ENCODE peak calls at places on chromosomes 7 and 10, in six cellular contexts. E, I, V, C, F and X are unnamed samples.

GRCh38 chr10:80662429-80663211 is 124.9 kb downstream of the SH2D4B start:
- DNase-seq in I (peak), C (peak), V (peak), E (peak), F (peak), X (peak)

GRCh38 chr7:117808910-117809705 is 64.1 kb downstream of the CTTNBP2 start:
- DNase-seq in F (no peak), V (no peak), I (no peak), E (no peak), C (no peak), X (no peak)

GRCh38 chr7:88111136-88111748 is 108.6 kb downstream of the SRI start:
- DNase-seq in C (peak), I (no peak), V (peak), E (peak), F (no peak), X (no peak)

GRCh38 chr7:68787586-68787985 is 810.7 kb upstream of the AUTS2 start:
- DNase-seq in E (no peak), C (no peak), F (no peak), I (no peak), V (no peak), X (no peak)

GRCh38 chr10:28954211-28954610 is 276.9 kb downstream of the BAMBI start:
- DNase-seq in V (no peak), C (no peak), I (no peak), F (no peak), E (no peak), X (no peak)

GRCh38 chr10:3867454-3868273 is 82.7 kb upstream of the KLF6 start:
- DNase-seq in C (no peak), V (no peak), F (no peak), E (no peak), I (no peak), X (no peak)

GRCh38 chr7:8362723-8363369 is 70.6 kb upstream of the NXPH1 start:
- DNase-seq in C (no peak), E (no peak), I (no peak), V (no peak), F (no peak), X (no peak)

GRCh38 chr10:70585555-70586243 is 16.8 kb downstream of the PRF1 start:
- DNase-seq in E (no peak), I (no peak), C (no peak), V (no peak), F (no peak), X (no peak)

GRCh38 chr10:105063796-105064195 is 422.7 kb downstream of the SORCS3 start:
- DNase-seq in C (peak), I (no peak), F (peak), E (peak), V (peak), X (no peak)

GRCh38 chr10:35306852-35307251 is 29.5 kb upstream of the CCNY start:
- DNase-seq in F (no peak), C (peak), E (no peak), V (peak), I (no peak), X (no peak)

GRCh38 chr10:44520651-44521050 is 135.8 kb upstream of the CXCL12 start:
- DNase-seq in I (no peak), E (no peak), V (no peak), F (no peak), C (no peak), X (no peak)

GRCh38 chr7:17472939-17473338 is 174.5 kb downstream of the AHR start:
- DNase-seq in E (no peak), C (no peak), F (no peak), V (no peak), I (no peak), X (no peak)

GRCh38 chr7:77561354-77561753 is 24.3 kb downstream of the PTPN12 start:
- DNase-seq in C (no peak), V (no peak), I (peak), E (no peak), F (no peak), X (no peak)

GRCh38 chr10:18113881-18114280 is 26.3 kb upstream of the CACNB2 start:
- DNase-seq in E (no peak), C (no peak), V (no peak), I (no peak), F (no peak), X (no peak)

GRCh38 chr7:106515321-106515720 is 145.6 kb downstream of the CCDC71L start:
- DNase-seq in C (no peak), I (no peak), E (no peak), V (no peak), F (no peak), X (no peak)

DNA sequence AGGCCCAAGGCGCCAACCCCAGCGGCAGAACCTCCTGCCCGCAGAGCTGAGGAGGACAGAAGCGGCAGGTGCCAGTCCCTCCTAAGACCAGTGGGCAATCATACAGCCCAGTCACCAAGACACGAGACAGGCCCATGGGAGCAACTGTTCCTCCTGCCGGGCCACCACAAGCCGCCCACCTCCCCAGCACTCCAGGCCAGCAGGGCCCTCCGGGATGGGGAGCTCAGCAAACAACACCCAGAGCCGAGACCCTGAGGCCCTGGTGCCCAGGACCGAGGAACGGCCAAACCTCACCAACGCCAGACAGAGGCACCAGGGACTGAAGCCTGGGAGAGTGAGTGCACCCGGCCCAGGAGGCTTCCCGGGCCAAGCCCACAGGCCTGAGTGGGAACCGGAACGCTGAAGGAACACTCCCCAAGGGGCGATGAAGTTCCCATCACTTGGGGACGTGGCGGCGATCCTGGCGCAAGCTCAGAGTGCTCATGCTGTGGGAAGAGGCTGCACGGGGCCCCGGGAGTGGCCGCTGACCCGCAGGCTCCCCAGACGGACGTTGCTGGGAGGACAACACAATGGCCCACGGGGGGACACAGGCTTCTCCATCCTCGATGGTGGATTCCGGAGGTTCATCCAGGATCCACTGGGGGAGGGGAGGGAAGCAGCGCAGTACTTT is 35.1 kb downstream of the GPER1 start:
- DNase-seq in I (no peak), E (no peak), F (no peak), C (no peak), V (no peak), X (no peak)
- TF ChIP-seq GABPA in I (no peak), E (no peak), F (no peak), C (no peak), V (no peak), X (no peak)

GRCh38 chr7:152913492-152913891 is 153.9 kb downstream of the ACTR3B start:
- DNase-seq in F (no peak), C (no peak), I (no peak), V (peak), E (no peak), X (no peak)

GRCh38 chr7:152910545-152911013 is 151.0 kb downstream of the ACTR3B start:
- DNase-seq in F (no peak), I (no peak), V (peak), E (no peak), C (no peak), X (no peak)

GRCh38 chr7:152911904-152912303 is 152.4 kb downstream of the ACTR3B start:
- DNase-seq in F (no peak), C (no peak), V (no peak), E (no peak), I (no peak), X (no peak)

GRCh38 chr7:152914014-152914844 is 154.7 kb downstream of the ACTR3B start:
- DNase-seq in E (no peak), I (no peak), C (no peak), F (no peak), V (no peak), X (no peak)

GRCh38 chr7:152912511-152912910 is 153.0 kb downstream of the ACTR3B start:
- DNase-seq in E (no peak), C (no peak), F (no peak), V (no peak), I (no peak), X (no peak)
- TF ChIP-seq POLR2AphosphoS5 in E (no peak), C (no peak), F (no peak), V (no peak), I (no peak), X (no peak)

DNA sequence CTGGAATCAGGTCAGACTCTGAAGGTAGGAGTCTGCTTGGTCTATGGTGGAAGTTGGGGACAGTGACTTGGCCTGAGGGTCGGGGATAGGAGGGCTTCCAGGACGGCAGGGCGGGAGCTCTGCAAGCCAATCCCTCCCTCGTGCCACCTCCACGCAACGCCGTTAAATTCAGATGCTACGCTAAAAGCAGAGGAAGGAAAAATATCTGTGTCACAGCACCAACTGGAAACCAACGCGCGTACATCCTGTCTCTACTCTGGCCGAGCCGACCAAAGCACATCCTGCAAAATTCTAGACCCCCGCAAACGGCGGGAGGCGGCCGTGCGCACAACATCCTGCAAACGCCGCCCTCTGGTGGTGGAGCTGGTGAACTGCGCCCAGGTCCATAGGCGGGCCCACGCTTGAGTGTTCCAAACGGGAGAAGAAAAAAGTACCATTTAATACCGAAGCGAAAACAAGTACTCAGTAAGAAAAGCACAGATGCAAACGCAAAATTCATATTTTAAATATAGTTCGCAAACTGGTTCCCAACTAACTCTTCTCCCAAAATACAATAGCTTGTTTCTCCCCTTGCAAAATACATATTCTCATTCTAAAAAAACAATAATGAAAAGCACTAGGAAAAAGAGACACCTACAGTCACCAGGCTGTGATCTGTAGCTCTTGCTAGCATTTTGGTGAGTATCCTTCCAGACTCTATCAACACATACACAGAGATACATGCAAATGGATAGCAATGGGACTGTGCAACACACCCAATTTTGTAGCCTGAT is 45.7 kb upstream of the HSPA12A start:
- DNase-seq in F (peak), I (no peak), E (peak), V (peak), C (peak), X (peak)
- H3K4me3 ChIP-seq in F (peak), I (no peak), E (no peak), V (peak), C (peak), X (no peak)

DNA sequence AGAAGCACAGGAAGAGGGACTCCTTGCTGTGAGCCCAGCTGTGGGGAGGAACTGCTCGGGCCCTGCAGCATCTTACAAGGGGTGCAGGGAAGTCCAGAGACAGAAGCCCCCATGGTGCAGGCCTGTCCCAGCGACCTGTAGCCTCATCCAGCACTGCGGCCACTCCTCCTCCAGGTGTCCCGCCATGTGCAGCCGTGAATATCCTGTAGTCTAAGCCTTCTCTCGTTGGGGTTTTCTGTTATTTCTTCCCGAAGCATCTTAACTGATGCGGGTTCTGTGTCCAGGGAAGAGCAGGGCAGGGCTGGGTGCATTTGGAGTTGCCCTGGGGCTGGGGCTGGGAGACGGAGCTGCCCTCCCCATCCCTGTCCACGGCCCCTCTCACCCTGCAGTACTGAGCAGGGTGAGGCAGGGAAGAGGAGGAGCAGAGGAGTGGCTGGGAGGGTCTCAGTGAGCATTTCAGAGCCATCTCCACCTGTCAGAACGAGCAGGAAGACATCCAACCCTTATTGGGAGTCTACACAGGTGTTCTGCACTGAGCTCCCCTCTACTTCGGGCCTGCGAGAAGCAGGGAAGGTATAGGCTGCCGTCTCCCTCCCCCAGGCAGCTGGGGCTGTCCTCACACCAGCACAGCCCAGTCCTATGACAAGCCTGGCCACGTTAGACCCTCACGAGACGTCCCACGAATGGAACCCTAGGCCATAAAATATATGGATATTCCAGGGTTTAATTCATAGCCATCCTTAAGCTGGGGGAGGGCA is 494.5 kb downstream of the DNAJB6 start:
- DNase-seq in V (no peak), F (no peak), I (no peak), E (no peak), C (no peak), X (no peak)
- TF ChIP-seq GABPA in V (no peak), F (no peak), I (no peak), E (no peak), C (no peak), X (no peak)

GRCh38 chr7:54989826-54990225 is 29.0 kb upstream of the EGFR start:
- DNase-seq in E (no peak), F (no peak), V (no peak), I (no peak), C (no peak), X (no peak)

GRCh38 chr7:54995631-54996340 is 23.0 kb upstream of the EGFR start:
- DNase-seq in E (no peak), C (no peak), V (peak), I (peak), F (no peak), X (peak)

GRCh38 chr7:54995166-54995565 is 23.7 kb upstream of the EGFR start:
- DNase-seq in E (no peak), F (no peak), V (no peak), I (no peak), C (no peak), X (no peak)

GRCh38 chr7:54991341-54991740 is 27.5 kb upstream of the EGFR start:
- DNase-seq in E (no peak), V (no peak), F (no peak), C (no peak), I (no peak), X (no peak)

GRCh38 chr7:54992876-54993490 is 25.8 kb upstream of the EGFR start:
- DNase-seq in E (no peak), C (no peak), V (no peak), F (no peak), I (no peak), X (no peak)
- TF ChIP-seq POLR2AphosphoS5 in E (no peak), C (no peak), V (no peak), F (no peak), I (no peak), X (no peak)

DNA sequence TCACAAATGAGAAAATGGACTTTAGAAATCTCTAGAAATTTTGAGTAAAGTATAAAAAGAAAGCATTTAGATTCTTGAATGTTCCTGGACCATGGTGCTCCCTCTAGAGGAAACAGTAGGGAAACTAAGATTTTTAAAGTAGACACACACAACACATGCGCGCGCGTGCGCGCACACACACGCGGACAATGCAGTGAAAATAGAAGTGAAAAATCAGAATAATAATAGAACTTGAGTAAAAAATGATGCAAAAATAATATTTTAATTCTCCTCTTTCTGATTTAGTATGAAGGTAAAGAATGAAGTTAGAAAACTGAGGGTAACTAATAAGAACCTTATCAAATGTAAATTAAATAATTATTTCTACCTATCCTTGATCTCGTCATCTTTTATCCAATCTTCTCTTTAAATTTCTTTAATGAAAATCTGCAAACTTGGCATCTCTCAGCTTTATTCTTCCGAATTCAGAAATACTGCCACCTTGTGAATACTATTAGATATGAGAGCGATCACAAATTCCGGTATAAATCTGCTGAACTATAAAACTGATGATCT is 117.0 kb upstream of the AMPH start:
- DNase-seq in I (no peak), E (no peak), C (peak), V (no peak), F (no peak), X (no peak)
- H3K4me3 ChIP-seq in I (no peak), E (no peak), C (no peak), V (no peak), F (no peak), X (no peak)

GRCh38 chr7:108818742-108819141 is 249.1 kb downstream of the DNAJB9 start:
- DNase-seq in V (no peak), F (no peak), C (peak), I (no peak), E (no peak), X (no peak)

GRCh38 chr7:108809356-108809755 is 239.7 kb downstream of the DNAJB9 start:
- DNase-seq in F (no peak), V (no peak), C (no peak), E (no peak), I (no peak), X (no peak)

GRCh38 chr7:108815815-108816214 is 246.1 kb downstream of the DNAJB9 start:
- DNase-seq in E (no peak), C (peak), F (no peak), I (no peak), V (no peak), X (no peak)

GRCh38 chr7:108808556-108808955 is 238.9 kb downstream of the DNAJB9 start:
- DNase-seq in I (no peak), C (no peak), F (no peak), V (no peak), E (no peak), X (no peak)

GRCh38 chr7:108813247-108814014 is 243.8 kb downstream of the DNAJB9 start:
- DNase-seq in C (no peak), E (no peak), V (no peak), I (no peak), F (no peak), X (no peak)
- TF ChIP-seq GABPA in C (no peak), E (no peak), V (no peak), I (no peak), F (no peak), X (no peak)